ENCODE peak calls at places on chromosomes 4 and X, in six cellular contexts. F is MCF 10A, X is ovary, V is cardiac fibroblast, I is PC-9, J is mucosa of descending colon. Z is an unnamed sample.

GRCh38 chr4:2942037-2942531 is 21.1 kb downstream of the NOP14 start:
- DNase-seq in V (no peak), J (peak; percentile 46), X (no peak), F (no peak), I (no peak), Z (no peak)

GRCh38 chr4:184885602-184886001 is 59.8 kb upstream of the ACSL1 start:
- DNase-seq in I (no peak), V (no peak), J (no peak), X (no peak), F (no peak), Z (no peak)

GRCh38 chr4:162010362-162010761 is 153.4 kb downstream of the FSTL5 start:
- DNase-seq in J (no peak), F (peak; percentile 9), I (no peak), V (peak; percentile 11), X (no peak), Z (no peak)

GRCh38 chrX:70096052-70096451 is 33.8 kb downstream of the OTUD6A start:
- DNase-seq in X (no peak), V (peak; percentile 39), J (no peak), I (no peak), F (peak; percentile 51), Z (peak; percentile 0)

GRCh38 chr4:113094802-113095201 is 45.3 kb downstream of the ANK2 start:
- DNase-seq in X (no peak), V (peak; percentile 11), J (no peak), F (peak; percentile 22), I (no peak), Z (peak; percentile 6)

GRCh38 chr4:107094332-107094731 is 58.2 kb upstream of the DKK2 start:
- DNase-seq in F (peak; percentile 45), V (peak; percentile 23), J (no peak), X (no peak), I (no peak), Z (peak; percentile 58)

GRCh38 chrX:17020828-17021821 is 74.7 kb downstream of the REPS2 start:
- DNase-seq in X (no peak), J (no peak), V (no peak), F (no peak), I (no peak), Z (no peak)

GRCh38 chr4:180598281-180598680 is 1644.9 kb upstream of the TENM3 start:
- DNase-seq in V (no peak), F (no peak), X (no peak), J (no peak), I (no peak), Z (no peak)

GRCh38 chrX:31038585-31039326 is 33.1 kb downstream of the FTHL17 start:
- DNase-seq in F (peak; percentile 39), V (peak; percentile 65), X (peak; percentile 14), I (no peak), J (no peak), Z (peak; percentile 6)

DNA sequence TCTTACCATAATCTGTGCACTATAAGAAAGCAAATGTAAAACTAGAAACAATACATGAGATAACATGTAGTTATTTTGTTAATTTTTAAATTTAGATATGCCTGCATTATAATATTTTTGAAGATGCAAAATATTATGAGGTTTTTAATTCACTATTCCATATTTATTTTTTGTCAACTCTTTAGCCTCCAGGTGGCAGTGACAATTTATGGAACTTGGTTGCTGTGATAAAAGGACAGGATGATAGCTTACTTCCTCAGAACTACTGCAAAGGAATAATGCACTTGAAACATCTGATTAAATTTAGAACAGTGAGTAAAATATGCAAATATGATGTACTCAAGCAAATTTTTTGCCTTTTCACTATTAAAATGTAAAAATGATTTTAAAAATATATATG is 45.1 kb downstream of the SPATA4 start:
- DNase-seq in J (no peak), V (peak; percentile 56), X (no peak), I (no peak), F (peak; percentile 48), Z (peak; percentile 46)
- TF ChIP-seq CTCF in J (no peak), V (peak; percentile 19), X (no peak), I (peak; percentile 57), F (peak; percentile 37), Z (peak; percentile 80)

GRCh38 chr4:145825255-145825654 is 113.4 kb downstream of the ZNF827 start:
- DNase-seq in J (no peak), X (no peak), F (no peak), V (no peak), I (no peak), Z (no peak)
- TF ChIP-seq CTCF in J (no peak), X (no peak), F (no peak), V (no peak), I (no peak), Z (no peak)

DNA sequence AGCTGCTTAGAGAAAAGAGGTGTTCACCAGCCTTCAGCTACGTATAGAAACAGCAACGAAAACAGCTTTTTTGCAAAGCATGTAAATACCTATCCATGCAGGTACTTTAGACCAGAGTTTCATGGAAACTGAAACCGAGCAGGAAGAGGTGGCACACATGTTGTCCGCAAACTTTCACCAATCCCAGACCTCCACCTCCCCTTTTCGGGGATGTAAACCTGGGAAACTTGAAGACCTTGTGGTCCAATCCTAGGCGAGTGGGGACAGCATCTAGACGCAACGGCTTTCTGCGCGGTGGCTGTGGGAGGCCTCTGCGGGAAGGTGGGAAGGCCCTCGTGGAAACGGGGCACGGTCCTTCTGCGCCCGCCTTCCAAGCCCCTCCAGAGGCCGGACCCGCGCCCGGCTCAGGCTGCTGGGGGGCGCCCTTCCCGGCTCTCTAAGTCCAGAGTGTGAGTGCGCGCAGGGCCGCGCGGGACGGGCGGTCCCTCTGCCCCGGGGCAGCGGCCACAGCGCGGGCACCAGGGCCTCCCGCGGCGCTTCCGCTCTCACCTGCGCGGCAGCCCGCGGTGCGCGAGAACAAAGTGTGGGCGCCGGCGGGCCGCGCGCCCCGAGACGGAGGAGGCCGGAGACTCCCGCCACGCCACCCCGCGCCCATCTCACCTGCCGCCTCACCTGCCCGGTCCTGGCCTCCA is 831 bp upstream of the SHROOM2 start:
- DNase-seq in I (no peak), V (no peak), J (no peak), X (no peak), F (no peak), Z (no peak)
- TF ChIP-seq CTCF in I (no peak), V (no peak), J (no peak), X (no peak), F (no peak), Z (no peak)

DNA sequence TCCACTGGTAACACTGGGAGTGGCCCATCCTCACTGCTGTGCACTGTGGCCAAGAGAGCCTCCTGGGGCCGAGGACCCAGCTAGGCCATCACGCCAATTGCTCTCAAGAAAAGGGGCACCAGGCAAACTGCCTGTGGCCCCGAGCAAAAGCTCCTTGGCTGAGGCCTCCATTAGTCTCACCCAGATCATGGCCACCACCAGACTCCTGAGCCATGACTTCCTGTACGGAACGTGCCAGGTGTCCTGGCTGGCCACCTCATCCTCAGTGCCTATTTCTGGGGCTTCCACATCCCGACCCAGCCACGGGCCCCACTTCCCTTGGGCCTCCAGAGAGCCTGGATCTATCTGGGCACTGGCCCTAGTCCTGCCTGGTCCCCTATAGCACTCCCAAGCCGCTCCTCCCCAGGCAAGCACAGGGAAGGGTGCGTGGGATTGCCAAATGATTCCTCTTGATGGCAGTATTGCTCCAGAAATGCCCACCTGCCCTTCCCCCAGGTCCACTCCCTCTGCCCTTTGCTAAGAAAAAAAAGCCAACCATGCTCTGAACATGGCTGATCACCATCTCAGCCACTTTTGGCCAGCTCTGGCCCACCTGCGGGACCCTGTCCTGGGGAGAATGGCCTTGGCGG is 212.6 kb upstream of the AGTR2 start:
- DNase-seq in I (no peak), F (peak; percentile 26), J (no peak), V (no peak), X (no peak), Z (no peak)
- TF ChIP-seq CTCF in I (peak; percentile 57), F (no peak), J (no peak), V (no peak), X (no peak), Z (no peak)

DNA sequence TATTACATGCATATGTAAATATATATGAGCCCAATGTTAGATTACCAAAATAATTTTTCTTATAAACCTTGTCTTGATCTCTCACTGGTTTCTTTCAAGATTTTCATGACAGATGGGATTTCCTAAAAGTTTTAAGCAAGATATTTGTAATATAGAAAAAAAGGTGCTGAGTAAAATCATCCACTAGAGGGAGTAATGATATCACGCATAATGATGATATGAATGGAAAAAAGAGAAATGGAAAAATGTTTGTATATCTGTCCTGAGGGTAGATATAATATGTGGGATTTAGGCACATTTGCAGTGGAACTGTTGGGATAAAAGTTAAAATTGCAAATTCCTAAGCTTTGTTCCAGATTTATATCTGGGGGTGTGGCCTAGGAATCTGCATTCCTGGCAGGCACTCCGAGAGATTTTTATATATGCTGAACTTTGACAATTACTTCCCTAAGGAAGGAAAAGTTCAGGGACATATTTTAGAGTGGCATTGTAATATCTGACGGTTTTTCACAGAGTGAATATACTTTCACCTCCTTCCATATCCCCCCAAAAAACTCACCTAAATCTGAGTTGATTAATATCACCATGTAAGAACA is 60.5 kb downstream of the TMA16 start:
- DNase-seq in X (no peak), I (no peak), F (peak; percentile 30), V (peak; percentile 39), J (no peak), Z (peak; percentile 29)
- TF ChIP-seq CTCF in X (no peak), I (peak; percentile 77), F (peak; percentile 63), V (peak; percentile 52), J (peak; percentile 56), Z (peak; percentile 93)

GRCh38 chrX:35076061-35076460 is 133.5 kb downstream of the FAM47B start:
- DNase-seq in I (no peak), X (no peak), V (no peak), J (no peak), F (no peak), Z (no peak)
- TF ChIP-seq CTCF in I (no peak), X (no peak), V (no peak), J (no peak), F (no peak), Z (no peak)

GRCh38 chr4:7557447-7557846 is 122.7 kb upstream of the PSAPL1 start:
- DNase-seq in F (peak; percentile 50), V (peak; percentile 9), I (peak; percentile 60), X (no peak), J (no peak), Z (peak; percentile 96)

GRCh38 chr4:7552466-7552865 is 117.7 kb upstream of the PSAPL1 start:
- DNase-seq in V (no peak), I (no peak), F (no peak), J (no peak), X (no peak), Z (no peak)

GRCh38 chr4:7553280-7553679 is 118.5 kb upstream of the PSAPL1 start:
- DNase-seq in X (no peak), J (no peak), V (no peak), I (no peak), F (no peak), Z (no peak)

GRCh38 chr4:7556558-7556957 is 121.8 kb upstream of the PSAPL1 start:
- DNase-seq in J (no peak), I (no peak), F (no peak), V (no peak), X (no peak), Z (no peak)

GRCh38 chr4:7554885-7555284 is 120.2 kb upstream of the PSAPL1 start:
- DNase-seq in I (no peak), V (no peak), J (no peak), X (no peak), F (no peak), Z (no peak)
- TF ChIP-seq CTCF in I (no peak), V (no peak), J (no peak), X (no peak), F (peak; percentile 14), Z (peak; percentile 36)

GRCh38 chrX:120999413-120999812 is 13.9 kb upstream of the CT47A1 start:
- DNase-seq in X (no peak), F (no peak), I (no peak), V (no peak), J (no peak), Z (no peak)

GRCh38 chrX:121000589-121000988 is 15.0 kb upstream of the CT47A1 start:
- DNase-seq in J (no peak), V (peak; percentile 39), X (no peak), I (peak; percentile 45), F (peak; percentile 71), Z (no peak)
- TF ChIP-seq CTCF in J (no peak), V (peak; percentile 27), X (no peak), I (peak; percentile 59), F (peak; percentile 42), Z (peak; percentile 55)

Z was measured in HFFc6.